ENCODE peak calls at places on chromosomes 2 and 18, in four cellular contexts. J is activated CD4-positive, alpha-beta T cell treated with anti-CD3 and anti-CD28 coated beads for 48 hours; Q is Caki2; G is neural progenitor cell. U is an unnamed sample.

GRCh38 chr2:56741601-56742102 is 557.9 kb downstream of the CCDC85A start:
- DNase-seq in Q (peak), G (no peak), J (no peak), U (no peak)

GRCh38 chr2:24613154-24613814 is 122.2 kb downstream of the NCOA1 start:
- DNase-seq in G (peak), J (peak), Q (no peak), U (no peak)

GRCh38 chr18:29712785-29713184 is 1329.8 kb downstream of the DSC3 start:
- DNase-seq in J (no peak), Q (no peak), G (no peak), U (no peak)

GRCh38 chr2:236236559-236237450 is 27.4 kb downstream of the ASB18 start:
- DNase-seq in J (no peak), Q (no peak), G (peak), U (no peak)

GRCh38 chr2:98282109-98282508 is 64.1 kb upstream of the CNGA3 start:
- DNase-seq in Q (no peak), G (no peak), J (no peak), U (no peak)

GRCh38 chr2:175180701-175181103 is 808 bp downstream of the ATP5MC3 start:
- DNase-seq in G (no peak), J (peak), Q (no peak), U (no peak)

GRCh38 chr18:12779043-12779442 is 76.2 kb downstream of the PSMG2 start:
- DNase-seq in Q (no peak), J (no peak), G (no peak), U (no peak)

GRCh38 chr2:128685841-128686497 is 367.3 kb upstream of the HS6ST1 start:
- DNase-seq in J (no peak), Q (no peak), G (no peak), U (no peak)

U was measured in NCI-H1930.